ENCODE peak calls at places on chromosomes 4 and X, in seven cellular contexts. O is Peyer's patch, J is tibial nerve, E is uterus, C is heart right ventricle, M is thoracic aorta, U is IMR-90. Z is an unnamed sample. For H3K36me3 and H3K27me3, the result is how much of the 10 kb centered on the place peaks cover.

GRCh38 chr4:52932586-52933482 is 70.7 kb downstream of the RASL11B start:
- DNase-seq in O (no peak), J (no peak), E (no peak), C (no peak), M (no peak), U (peak), Z (no peak)

GRCh38 chr4:18695733-18696527 is 674.4 kb upstream of the LCORL start:
- DNase-seq in O (no peak), J (no peak), E (no peak), C (no peak), M (no peak), U (no peak), Z (no peak)

GRCh38 chr4:105594094-105595010 is 41.9 kb downstream of the ARHGEF38 start:
- DNase-seq in O (no peak), J (no peak), E (no peak), C (no peak), M (no peak), U (no peak), Z (no peak)

GRCh38 chr4:86935833-86936721 is 1.3 kb downstream of the AFF1 start:
- DNase-seq in O (peak), J (peak), E (peak), C (peak), M (no peak), U (peak), Z (peak)

GRCh38 chrX:53481093-53481492 is 46.9 kb upstream of the HSD17B10 start:
- DNase-seq in O (no peak), J (no peak), E (no peak), C (no peak), M (no peak), U (no peak), Z (no peak)

GRCh38 chr4:6730603-6731300 is 14.8 kb downstream of the BLOC1S4 start:
- DNase-seq in O (no peak), J (no peak), E (no peak), C (no peak), M (no peak), U (no peak), Z (no peak)

GRCh38 chr4:88599298-88599697 is 7.0 kb downstream of the HERC3 start:
- DNase-seq in O (no peak), J (no peak), E (no peak), C (no peak), M (no peak), U (peak), Z (no peak)

GRCh38 chrX:2967584-2967983 is 38.4 kb upstream of the ARSD start:
- DNase-seq in O (no peak), J (no peak), E (no peak), C (no peak), M (no peak), U (no peak), Z (no peak)

GRCh38 chr4:76233967-76234678 is 17.4 kb upstream of the FAM47E start:
- DNase-seq in O (no peak), J (no peak), E (no peak), C (no peak), M (no peak), U (no peak), Z (no peak)

GRCh38 chrX:134622056-134622812 is 36.0 kb downstream of the PLAC1 start:
- DNase-seq in O (no peak), J (no peak), E (no peak), C (peak), M (no peak), U (peak), Z (no peak)

GRCh38 chr4:149574973-149575372 is 240.7 kb downstream of the IQCM start:
- DNase-seq in O (no peak), J (no peak), E (no peak), C (no peak), M (no peak), U (no peak), Z (no peak)

GRCh38 chr4:75179510-75179909 is 246.6 kb downstream of the PARM1 start:
- DNase-seq in O (no peak), J (no peak), E (no peak), C (no peak), M (no peak), U (no peak), Z (no peak)

GRCh38 chr4:70158576-70158975 is 4.5 kb downstream of the PRR27 start:
- DNase-seq in O (peak), J (no peak), E (no peak), C (no peak), M (no peak), U (no peak), Z (no peak)

GRCh38 chrX:40331353-40331752 is 233.6 kb upstream of the BCOR start:
- DNase-seq in O (no peak), J (no peak), E (no peak), C (no peak), M (no peak), U (no peak), Z (no peak)

GRCh38 chrX:136271300-136271699 is 20.1 kb upstream of the MAP7D3 start:
- DNase-seq in O (no peak), J (no peak), E (no peak), C (no peak), M (no peak), U (no peak), Z (no peak)

GRCh38 chrX:117972681-117973080 is 143.9 kb downstream of the KLHL13 start:
- DNase-seq in O (no peak), J (no peak), E (no peak), C (peak), M (no peak), U (peak), Z (no peak)

GRCh38 chrX:16022580-16023170 is 100.7 kb upstream of the GRPR start:
- DNase-seq in O (no peak), J (no peak), E (no peak), C (no peak), M (no peak), U (peak), Z (no peak)

GRCh38 chrX:17854521-17854920 is 6.6 kb downstream of the RAI2 start:
- DNase-seq in O (no peak), J (no peak), E (no peak), C (no peak), M (no peak), U (no peak), Z (no peak)

GRCh38 chrX:19046343-19047215 is 62.7 kb upstream of the PHKA2 start:
- DNase-seq in O (no peak), J (no peak), E (no peak), C (no peak), M (no peak), U (peak), Z (no peak)

GRCh38 chrX:148069759-148070503 is 88.8 kb downstream of the FMR1NB start:
- DNase-seq in O (no peak), J (no peak), E (no peak), C (no peak), M (no peak), U (no peak), Z (no peak)

GRCh38 chr4:176789955-176790354 is 2.8 kb downstream of the VEGFC start:
- DNase-seq in O (no peak), J (no peak), E (no peak), C (peak), M (no peak), U (peak), Z (no peak)

GRCh38 chr4:65393078-65393477 is 277.2 kb downstream of the EPHA5 start:
- DNase-seq in O (no peak), J (no peak), E (no peak), C (no peak), M (no peak), U (no peak), Z (no peak)

GRCh38 chr4:187184513-187184912 is 460.9 kb upstream of the FAT1 start:
- DNase-seq in O (peak), J (no peak), E (no peak), C (no peak), M (no peak), U (no peak), Z (no peak)

GRCh38 chrX:43958529-43958928 is 14.7 kb downstream of the NDP start:
- DNase-seq in O (no peak), J (peak), E (no peak), C (peak), M (no peak), U (peak), Z (no peak)

GRCh38 chr4:187444061-187444460 is 551.5 kb upstream of the ZFP42 start:
- DNase-seq in O (no peak), J (no peak), E (no peak), C (no peak), M (no peak), U (peak), Z (no peak)

GRCh38 chr4:88204882-88205281 is 46.4 kb upstream of the ABCG2 start:
- DNase-seq in O (no peak), J (no peak), E (no peak), C (no peak), M (no peak), U (no peak), Z (no peak)

GRCh38 chr4:171017596-171017995 is 795.6 kb upstream of the GALNTL6 start:
- DNase-seq in O (no peak), J (no peak), E (no peak), C (no peak), M (no peak), U (no peak), Z (no peak)

GRCh38 chr4:19983072-19983471 is 268.6 kb upstream of the SLIT2 start:
- DNase-seq in O (no peak), J (no peak), E (no peak), C (no peak), M (no peak), U (peak), Z (no peak)

GRCh38 chr4:184983660-184984356 is 34.5 kb upstream of the HELT start:
- DNase-seq in O (peak), J (peak), E (peak), C (peak), M (no peak), U (peak), Z (peak)

GRCh38 chr4:81470456-81471327 is 1.0 kb downstream of the RASGEF1B start:
- DNase-seq in O (peak), J (peak), E (peak), C (peak), M (peak), U (no peak), Z (peak)

GRCh38 chr4:110622841-110623709 is at the start of gene PITX2:
- DNase-seq in O (peak), J (no peak), E (peak), C (peak), M (no peak), U (peak), Z (no peak)

GRCh38 chr4:30380404-30380998 is 339.7 kb upstream of the PCDH7 start:
- DNase-seq in O (no peak), J (no peak), E (no peak), C (no peak), M (no peak), U (peak), Z (no peak)

GRCh38 chrX:28124416-28124815 is 143.2 kb upstream of the DCAF8L1 start:
- DNase-seq in O (no peak), J (no peak), E (no peak), C (no peak), M (no peak), U (peak), Z (no peak)

GRCh38 chr4:38823766-38824165 is 19.2 kb upstream of the TLR1 start:
- DNase-seq in O (no peak), J (no peak), E (no peak), C (no peak), M (no peak), U (no peak), Z (no peak)
- H3K36me3 ChIP-seq in O (under half), J (under half), E (under half), C (under half), M (under half), U (under half), Z (under half)

GRCh38 chr4:8723222-8723980 is 130.8 kb downstream of the CPZ start:
- DNase-seq in O (peak), J (no peak), E (peak), C (no peak), M (no peak), U (no peak), Z (no peak)
- H3K27me3 ChIP-seq in O (under half), J (under half), E (under half), C (under half), M (under half), U (under half), Z (under half)

GRCh38 chr4:41600243-41600642 is 62.3 kb downstream of the LIMCH1 start:
- DNase-seq in O (no peak), J (no peak), E (no peak), C (peak), M (no peak), U (no peak), Z (no peak)

GRCh38 chr4:41597494-41597893 is 59.5 kb downstream of the LIMCH1 start:
- DNase-seq in O (no peak), J (no peak), E (no peak), C (no peak), M (no peak), U (no peak), Z (no peak)

GRCh38 chr4:41602113-41602512 is 64.2 kb downstream of the LIMCH1 start:
- DNase-seq in O (no peak), J (no peak), E (no peak), C (no peak), M (no peak), U (no peak), Z (no peak)

GRCh38 chr4:41598580-41598979 is 60.6 kb downstream of the LIMCH1 start:
- DNase-seq in O (no peak), J (no peak), E (no peak), C (no peak), M (no peak), U (no peak), Z (no peak)

GRCh38 chr4:41599192-41599786 is 61.3 kb downstream of the LIMCH1 start:
- DNase-seq in O (no peak), J (no peak), E (no peak), C (no peak), M (no peak), U (no peak), Z (no peak)
- H3K36me3 ChIP-seq in O (under half), J (under half), E (under half), C (under half), M (under half), U (under half), Z (under half)

GRCh38 chrX:14675500-14675899 is 146.2 kb downstream of the GLRA2 start:
- DNase-seq in O (no peak), J (no peak), E (no peak), C (no peak), M (no peak), U (no peak), Z (no peak)

GRCh38 chrX:14676431-14676830 is 147.1 kb downstream of the GLRA2 start:
- DNase-seq in O (no peak), J (no peak), E (no peak), C (no peak), M (no peak), U (peak), Z (no peak)

GRCh38 chrX:14673236-14673635 is 143.9 kb downstream of the GLRA2 start:
- DNase-seq in O (no peak), J (no peak), E (no peak), C (no peak), M (no peak), U (peak), Z (no peak)

GRCh38 chrX:14672611-14673172 is 143.4 kb downstream of the GLRA2 start:
- DNase-seq in O (no peak), J (no peak), E (no peak), C (no peak), M (no peak), U (no peak), Z (no peak)

GRCh38 chrX:14673764-14674163 is 144.4 kb downstream of the GLRA2 start:
- DNase-seq in O (no peak), J (no peak), E (no peak), C (no peak), M (no peak), U (peak), Z (no peak)
- H3K27me3 ChIP-seq in O (under half), J (under half), E (under half), C (under half), M (under half), U (under half), Z (under half)

GRCh38 chr4:152972821-152973613 is 36.9 kb downstream of the FHDC1 start:
- DNase-seq in O (no peak), J (no peak), E (peak), C (no peak), M (no peak), U (peak), Z (no peak)

GRCh38 chr4:152973614-152974200 is 37.6 kb downstream of the FHDC1 start:
- DNase-seq in O (no peak), J (no peak), E (no peak), C (no peak), M (no peak), U (no peak), Z (no peak)

GRCh38 chr4:152968806-152969394 is 32.8 kb downstream of the FHDC1 start:
- DNase-seq in O (no peak), J (no peak), E (no peak), C (no peak), M (no peak), U (peak), Z (no peak)

GRCh38 chr4:152970102-152970820 is 34.1 kb downstream of the FHDC1 start:
- DNase-seq in O (no peak), J (no peak), E (no peak), C (no peak), M (no peak), U (peak), Z (no peak)

DNA sequence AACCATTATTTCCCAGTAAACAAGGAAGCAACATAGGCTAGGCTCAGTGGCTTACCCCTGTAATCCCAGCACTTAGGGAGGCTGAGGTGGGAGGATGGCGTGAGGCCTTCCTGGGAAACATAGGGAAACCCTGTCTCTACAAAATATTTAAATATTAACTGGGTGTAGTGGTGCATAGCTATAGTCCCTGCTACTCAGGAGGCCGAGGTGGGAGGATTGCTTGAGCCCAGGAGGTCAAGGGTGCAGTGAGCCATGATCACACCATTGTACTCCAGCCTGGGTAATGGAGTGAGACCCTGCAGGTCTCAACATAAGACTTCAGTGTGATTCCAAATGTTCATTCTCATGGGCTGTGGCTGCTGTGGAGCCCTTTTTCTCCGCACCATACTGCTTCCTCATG is 34.9 kb downstream of the FHDC1 start:
- DNase-seq in O (no peak), J (no peak), E (no peak), C (no peak), M (no peak), U (no peak), Z (no peak)
- H3K36me3 ChIP-seq in O (under half), J (under half), E (under half), C (under half), M (under half), U (under half), Z (under half)

DNA sequence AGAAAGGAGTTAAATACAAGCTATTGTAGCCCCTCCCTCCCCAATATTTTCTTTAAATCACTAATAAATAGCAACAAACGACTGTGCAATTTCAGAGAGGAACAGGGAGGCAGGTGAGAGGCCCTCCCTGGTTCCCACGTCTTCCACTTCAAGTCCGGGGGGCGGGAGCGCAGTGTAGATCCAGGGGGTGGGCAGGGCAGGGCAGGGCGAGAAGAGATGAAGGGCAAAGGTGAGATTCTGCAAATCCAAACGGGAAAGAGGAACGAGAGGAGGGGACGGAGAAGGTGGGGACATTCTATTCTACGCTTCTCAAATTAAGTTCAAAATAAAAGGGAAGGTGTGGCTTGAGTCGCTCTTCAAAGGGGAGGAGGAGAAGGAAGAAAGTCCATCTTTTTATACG is 6.8 kb downstream of the NKX6-1 start:
- DNase-seq in O (no peak), J (no peak), E (no peak), C (no peak), M (no peak), U (no peak), Z (no peak)
- H3K27me3 ChIP-seq in O (half or more), J (half or more), E (under half), C (under half), M (under half), U (half or more), Z (half or more)

GRCh38 chr4:3192188-3192587 is 56.8 kb upstream of the MSANTD1 start:
- DNase-seq in O (no peak), J (no peak), E (no peak), C (no peak), M (no peak), U (no peak), Z (no peak)

GRCh38 chr4:3190549-3190948 is 58.4 kb upstream of the MSANTD1 start:
- DNase-seq in O (no peak), J (no peak), E (no peak), C (no peak), M (no peak), U (no peak), Z (no peak)

GRCh38 chr4:3193531-3194203 is 55.3 kb upstream of the MSANTD1 start:
- DNase-seq in O (no peak), J (no peak), E (no peak), C (no peak), M (no peak), U (peak), Z (peak)

GRCh38 chr4:3189459-3189858 is 59.5 kb upstream of the MSANTD1 start:
- DNase-seq in O (no peak), J (no peak), E (no peak), C (no peak), M (no peak), U (no peak), Z (no peak)

GRCh38 chr4:3192827-3193226 is 56.1 kb upstream of the MSANTD1 start:
- DNase-seq in O (no peak), J (no peak), E (no peak), C (no peak), M (no peak), U (no peak), Z (no peak)
- H3K36me3 ChIP-seq in O (under half), J (under half), E (under half), C (under half), M (under half), U (under half), Z (under half)

DNA sequence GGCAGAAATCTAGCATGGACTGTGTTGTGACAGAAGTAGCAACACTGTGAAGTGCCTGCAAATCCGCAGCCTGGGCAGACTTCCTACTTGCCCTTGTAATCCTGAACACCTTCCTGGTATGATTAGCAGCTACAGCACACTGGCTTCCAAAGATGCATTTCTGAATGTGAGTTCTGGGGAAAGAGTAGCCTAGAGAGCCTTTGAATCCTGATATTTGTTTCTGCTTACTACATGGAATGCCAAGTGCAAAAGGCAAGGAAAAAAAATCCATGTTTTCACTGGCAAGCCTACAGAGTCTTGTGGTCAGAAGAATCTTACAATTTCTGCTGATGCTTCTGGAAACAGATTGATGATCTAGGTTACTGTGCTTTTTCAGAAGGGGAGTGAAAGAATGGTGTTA is 223.7 kb downstream of the COL25A1 start:
- DNase-seq in O (no peak), J (peak), E (no peak), C (no peak), M (no peak), U (peak), Z (no peak)
- H3K27me3 ChIP-seq in O (under half), J (under half), E (under half), C (under half), M (under half), U (under half), Z (under half)

DNA sequence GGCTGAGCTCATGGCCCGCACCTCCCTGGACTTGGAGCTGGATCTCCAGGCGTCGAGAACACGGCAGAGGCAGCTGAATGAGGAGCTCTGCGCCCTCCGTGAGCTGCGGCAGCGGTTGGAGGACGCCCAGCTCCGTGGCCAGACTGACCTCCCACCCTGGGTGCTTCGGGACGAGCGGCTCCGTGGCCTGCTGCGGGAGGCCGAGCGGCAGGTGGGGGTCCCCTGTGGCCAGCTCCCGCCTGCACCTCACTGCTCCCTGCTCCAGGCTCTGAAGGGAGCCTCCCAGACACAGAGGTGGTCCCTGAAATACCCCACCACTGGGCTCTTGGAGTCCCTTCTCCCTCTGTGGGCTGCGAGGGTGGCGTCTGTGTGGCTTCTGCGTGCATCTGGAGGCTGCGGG is 18.0 kb upstream of the CLCN4 start:
- DNase-seq in O (no peak), J (no peak), E (no peak), C (no peak), M (no peak), U (no peak), Z (no peak)
- H3K36me3 ChIP-seq in O (under half), J (under half), E (under half), C (under half), M (under half), U (under half), Z (under half)

Z was measured in CD8-positive, alpha-beta T cell.